ENCODE peak calls at places on chromosomes 2 and 18, in nine cellular contexts. W is AG10803, T is OCI-LY7, B is GM23248, R is fibroblast of lung, F is choroid plexus epithelial cell, D is heart left ventricle, U is brain microvascular endothelial cell, J is psoas muscle. K is an unnamed sample.

GRCh38 chr2:17083902-17084301 is 418.3 kb upstream of the CYRIA start:
- DNase-seq in W (peak; percentile 67), T (no peak), B (peak; percentile 38), R (peak; percentile 66), F (peak; percentile 49), D (no peak), U (peak; percentile 31), J (no peak), K (no peak)

GRCh38 chr2:53751728-53752127 is 15.9 kb upstream of the CHAC2 start:
- DNase-seq in W (no peak), T (no peak), B (peak; percentile 72), R (peak; percentile 26), F (peak; percentile 14), D (no peak), U (no peak), J (no peak), K (no peak)

GRCh38 chr18:45628979-45629958 is 14.0 kb downstream of the SLC14A2 start:
- DNase-seq in W (peak; percentile 40), T (no peak), B (peak; percentile 82), R (peak; percentile 25), F (peak; percentile 91), D (no peak), U (peak; percentile 67), J (no peak), K (no peak)

GRCh38 chr18:76374330-76375281 is 120.4 kb downstream of the ZNF516 start:
- DNase-seq in W (no peak), T (no peak), B (no peak), R (no peak), F (no peak), D (no peak), U (no peak), J (no peak), K (peak; percentile 46)

GRCh38 chr2:237432484-237433092 is 18.6 kb upstream of the COL6A3 start:
- DNase-seq in W (peak; percentile 88), T (no peak), B (peak; percentile 99), R (peak; percentile 64), F (peak; percentile 58), D (no peak), U (peak; percentile 95), J (no peak), K (no peak)

GRCh38 chr2:95121150-95121494 is 486 bp downstream of the MRPS5 start:
- DNase-seq in W (peak; percentile 15), T (no peak), B (peak; percentile 48), R (peak; percentile 32), F (peak; percentile 40), D (no peak), U (peak; percentile 17), J (no peak), K (no peak)

GRCh38 chr2:185610301-185610700 is 128.3 kb upstream of the FSIP2 start:
- DNase-seq in W (no peak), T (no peak), B (no peak), R (no peak), F (no peak), D (no peak), U (no peak), J (no peak), K (no peak)

GRCh38 chr2:58553937-58554336 is 312.8 kb upstream of the FANCL start:
- DNase-seq in W (peak; percentile 1), T (no peak), B (peak; percentile 37), R (peak; percentile 9), F (peak; percentile 30), D (no peak), U (no peak), J (no peak), K (peak; percentile 9)

GRCh38 chr2:86476092-86476491 is 34.9 kb downstream of the KDM3A start:
- DNase-seq in W (peak; percentile 75), T (no peak), B (peak; percentile 84), R (peak; percentile 56), F (peak; percentile 72), D (no peak), U (peak; percentile 33), J (no peak), K (no peak)

GRCh38 chr2:105239924-105240323 is 1.6 kb upstream of the GPR45 start:
- DNase-seq in W (peak; percentile 96), T (no peak), B (peak; percentile 94), R (peak; percentile 51), F (peak; percentile 98), D (no peak), U (peak; percentile 89), J (no peak), K (no peak)

GRCh38 chr2:181430406-181431199 is 26.6 kb upstream of the ITGA4 start:
- DNase-seq in W (peak; percentile 9), T (peak; percentile 70), B (peak; percentile 20), R (peak; percentile 13), F (peak; percentile 14), D (no peak), U (no peak), J (no peak), K (peak; percentile 78)

GRCh38 chr2:71460595-71461303 is 7.4 kb downstream of the DYSF start:
- DNase-seq in W (peak; percentile 20), T (peak; percentile 15), B (peak; percentile 59), R (no peak), F (peak; percentile 58), D (peak; percentile 47), U (no peak), J (peak; percentile 45), K (no peak)

GRCh38 chr2:227188292-227188691 is 23.9 kb downstream of the COL4A3 start:
- DNase-seq in W (peak; percentile 27), T (no peak), B (peak; percentile 52), R (no peak), F (peak; percentile 80), D (no peak), U (peak; percentile 70), J (no peak), K (no peak)

GRCh38 chr2:219059375-219059724 is 1.4 kb downstream of the IHH start:
- DNase-seq in W (no peak), T (no peak), B (peak; percentile 20), R (no peak), F (no peak), D (no peak), U (no peak), J (no peak), K (no peak)
- H3K4me3 ChIP-seq in W (no peak overlapping the region), T (no peak overlapping the region), B (no peak overlapping the region), R (no peak overlapping the region), F (no peak overlapping the region), D (peak overlapping the region; percentile 16), U (no peak overlapping the region), J (peak overlapping the region; percentile 47), K (no peak overlapping the region)

GRCh38 chr18:75127143-75128021 is 81.6 kb downstream of the PTGR3 start:
- DNase-seq in W (no peak), T (no peak), B (no peak), R (no peak), F (no peak), D (no peak), U (no peak), J (no peak), K (no peak)

GRCh38 chr18:75128051-75128605 is 80.8 kb downstream of the PTGR3 start:
- DNase-seq in W (no peak), T (no peak), B (no peak), R (no peak), F (no peak), D (no peak), U (no peak), J (no peak), K (no peak)

GRCh38 chr18:75124551-75124950 is 84.4 kb downstream of the PTGR3 start:
- DNase-seq in W (no peak), T (no peak), B (no peak), R (no peak), F (no peak), D (no peak), U (no peak), J (no peak), K (no peak)

GRCh38 chr18:75124967-75125358 is 84.0 kb downstream of the PTGR3 start:
- DNase-seq in W (no peak), T (no peak), B (no peak), R (no peak), F (no peak), D (no peak), U (no peak), J (no peak), K (no peak)

GRCh38 chr18:75125359-75126331 is 83.3 kb downstream of the PTGR3 start:
- DNase-seq in W (no peak), T (no peak), B (no peak), R (no peak), F (no peak), D (no peak), U (no peak), J (no peak), K (no peak)
- H3K4me3 ChIP-seq in W (no peak overlapping the region), T (no peak overlapping the region), B (no peak overlapping the region), R (no peak overlapping the region), F (peak overlapping the region; percentile 11), D (no peak overlapping the region), U (peak overlapping the region; percentile 15), J (peak overlapping the region; percentile 60), K (no peak overlapping the region)

GRCh38 chr2:165193178-165193777 is 10.6 kb downstream of the SCN3A start:
- DNase-seq in W (no peak), T (peak; percentile 70), B (no peak), R (no peak), F (no peak), D (no peak), U (no peak), J (no peak), K (no peak)
- H3K4me3 ChIP-seq in W (no peak overlapping the region), T (peak overlapping the region; percentile 13), B (no peak overlapping the region), R (no peak overlapping the region), F (no peak overlapping the region), D (no peak overlapping the region), U (no peak overlapping the region), J (no peak overlapping the region), K (no peak overlapping the region)

GRCh38 chr2:56519806-56520205 is 336.0 kb downstream of the CCDC85A start:
- DNase-seq in W (peak; percentile 48), T (no peak), B (peak; percentile 5), R (no peak), F (peak; percentile 10), D (no peak), U (no peak), J (no peak), K (no peak)

GRCh38 chr2:56522605-56523089 is 338.9 kb downstream of the CCDC85A start:
- DNase-seq in W (peak; percentile 33), T (no peak), B (peak; percentile 45), R (peak; percentile 9), F (peak; percentile 31), D (peak; percentile 51), U (no peak), J (peak; percentile 11), K (no peak)

GRCh38 chr2:56523815-56524214 is 340.0 kb downstream of the CCDC85A start:
- DNase-seq in W (no peak), T (no peak), B (no peak), R (no peak), F (no peak), D (no peak), U (no peak), J (no peak), K (no peak)
- H3K4me3 ChIP-seq in W (no peak overlapping the region), T (no peak overlapping the region), B (no peak overlapping the region), R (no peak overlapping the region), F (no peak overlapping the region), D (no peak overlapping the region), U (no peak overlapping the region), J (no peak overlapping the region), K (no peak overlapping the region)

GRCh38 chr2:175855236-175855635 is 146.8 kb downstream of the LNPK start:
- DNase-seq in W (peak; percentile 30), T (no peak), B (no peak), R (no peak), F (no peak), D (no peak), U (no peak), J (no peak), K (no peak)
- H3K4me3 ChIP-seq in W (no peak overlapping the region), T (no peak overlapping the region), B (no peak overlapping the region), R (no peak overlapping the region), F (no peak overlapping the region), D (no peak overlapping the region), U (no peak overlapping the region), J (peak overlapping the region; percentile 21), K (no peak overlapping the region)

K was measured in Jurkat, Clone E6-1.